ENCODE peak calls at places on chromosomes 16 and 17, in ten cellular contexts. V is GM10248, W is kidney epithelial cell, Q is foreskin keratinocyte, R is cardiac muscle cell, B is iPS DF 19.7, C is HT1080, D is SW480, G is right atrium auricular region, F is endothelial cell. K is an unnamed sample.

GRCh38 chr17:47840742-47841487 is at the start of gene SCRN2:
- DNase-seq in V (peak; percentile 93), W (peak; percentile 39), Q (peak; percentile 43), R (peak; percentile 86), B (no peak), C (peak; percentile 91), D (peak; percentile 82), G (peak; percentile 93), F (peak; percentile 99), K (peak; percentile 97)

GRCh38 chr16:3458278-3458851 is 14.9 kb downstream of the NAA60 start:
- DNase-seq in V (no peak), W (no peak), Q (no peak), R (peak; percentile 56), B (no peak), C (no peak), D (no peak), G (no peak), F (peak; percentile 31), K (no peak)

GRCh38 chr17:39062846-39063680 is 88.4 kb downstream of the PLXDC1 start:
- DNase-seq in V (no peak), W (no peak), Q (peak; percentile 40), R (no peak), B (no peak), C (no peak), D (no peak), G (no peak), F (no peak), K (no peak)

GRCh38 chr16:12390644-12391043 is 413.0 kb downstream of the CPPED1 start:
- DNase-seq in V (no peak), W (no peak), Q (no peak), R (no peak), B (no peak), C (peak; percentile 7), D (no peak), G (no peak), F (no peak), K (no peak)

GRCh38 chr17:17151055-17151454 is 55.1 kb downstream of the PLD6 start:
- DNase-seq in V (no peak), W (peak; percentile 57), Q (peak; percentile 77), R (peak; percentile 70), B (no peak), C (peak; percentile 96), D (no peak), G (no peak), F (no peak), K (no peak)

GRCh38 chr17:726331-726919 is 6.0 kb upstream of the TLCD3A start:
- DNase-seq in V (no peak), W (no peak), Q (no peak), R (no peak), B (no peak), C (no peak), D (no peak), G (no peak), F (no peak), K (no peak)

GRCh38 chr16:56401482-56401881 is 23.9 kb downstream of the AMFR start:
- DNase-seq in V (peak; percentile 27), W (no peak), Q (no peak), R (no peak), B (no peak), C (no peak), D (peak; percentile 20), G (no peak), F (peak; percentile 31), K (peak; percentile 52)

GRCh38 chr16:49755291-49755611 is 100.7 kb downstream of the ZNF423 start:
- DNase-seq in V (no peak), W (peak; percentile 32), Q (no peak), R (peak; percentile 72), B (no peak), C (peak; percentile 18), D (peak; percentile 20), G (no peak), F (peak; percentile 54), K (peak; percentile 69)

GRCh38 chr16:4316732-4317461 is 1.0 kb downstream of the GLIS2 start:
- DNase-seq in V (no peak), W (no peak), Q (no peak), R (no peak), B (no peak), C (peak; percentile 52), D (peak; percentile 59), G (no peak), F (no peak), K (peak; percentile 74)

GRCh38 chr16:84566580-84567244 is 51.2 kb downstream of the COTL1 start:
- DNase-seq in V (no peak), W (no peak), Q (no peak), R (no peak), B (no peak), C (no peak), D (no peak), G (no peak), F (no peak), K (no peak)

GRCh38 chr16:3480901-3481695 is 14.2 kb downstream of the C16orf90 start:
- DNase-seq in V (no peak), W (no peak), Q (no peak), R (no peak), B (no peak), C (no peak), D (no peak), G (no peak), F (no peak), K (peak; percentile 11)

GRCh38 chr17:77916771-77917481 is 41.6 kb upstream of the TNRC6C start:
- DNase-seq in V (no peak), W (no peak), Q (no peak), R (no peak), B (no peak), C (no peak), D (no peak), G (no peak), F (no peak), K (no peak)

GRCh38 chr16:12529582-12529981 is 274.1 kb downstream of the CPPED1 start:
- DNase-seq in V (no peak), W (no peak), Q (no peak), R (no peak), B (no peak), C (no peak), D (no peak), G (no peak), F (no peak), K (no peak)

GRCh38 chr16:24925163-24925562 is 79.4 kb downstream of the SLC5A11 start:
- DNase-seq in V (no peak), W (no peak), Q (no peak), R (no peak), B (no peak), C (no peak), D (no peak), G (no peak), F (no peak), K (no peak)

GRCh38 chr17:77742579-77742978 is 215.9 kb upstream of the TNRC6C start:
- DNase-seq in V (no peak), W (no peak), Q (no peak), R (no peak), B (no peak), C (no peak), D (no peak), G (no peak), F (no peak), K (no peak)

GRCh38 chr17:4433515-4434031 is at the start of gene SPNS3:
- DNase-seq in V (peak; percentile 27), W (no peak), Q (no peak), R (no peak), B (no peak), C (peak; percentile 55), D (peak; percentile 14), G (no peak), F (no peak), K (no peak)

GRCh38 chr16:85042606-85043005 is 15.0 kb downstream of the KIAA0513 start:
- DNase-seq in V (no peak), W (no peak), Q (no peak), R (no peak), B (no peak), C (no peak), D (no peak), G (no peak), F (no peak), K (no peak)

GRCh38 chr17:58786586-58787295 is 31.1 kb downstream of the PPM1E start:
- DNase-seq in V (no peak), W (no peak), Q (peak; percentile 30), R (peak; percentile 92), B (no peak), C (peak; percentile 27), D (peak; percentile 35), G (no peak), F (no peak), K (peak; percentile 21)

GRCh38 chr17:58503876-58504275 is 10.6 kb downstream of the MTMR4 start:
- DNase-seq in V (no peak), W (no peak), Q (no peak), R (no peak), B (no peak), C (no peak), D (no peak), G (no peak), F (no peak), K (no peak)

GRCh38 chr16:81521141-81521626 is 76.6 kb downstream of the CMIP start:
- DNase-seq in V (peak; percentile 76), W (no peak), Q (no peak), R (no peak), B (no peak), C (no peak), D (no peak), G (no peak), F (no peak), K (peak; percentile 84)